ENCODE peak calls at places on chromosomes 5 and 9, in seven cellular contexts. One of them, this sample, is unnamed.
A peak's percentile ranks its signal among the peaks of the same experiment; 100 is the strongest.

GRCh38 chr9:21741151-21741550 is 61.3 kb upstream of the MTAP start:
- DNase-seq in K562: no peak
- DNase-seq in SK-N-SH: no peak
- DNase-seq in H1: no peak
- DNase-seq in HepG2: no peak
- DNase-seq in GM12878: no peak
- DNase-seq in GM12892: no peak
- DNase-seq in this sample: no peak

GRCh38 chr5:93583799-93584530 is 943 bp downstream of the NR2F1 start:
- DNase-seq in K562: no peak
- DNase-seq in SK-N-SH: peak; percentile 81
- DNase-seq in H1: no peak
- DNase-seq in HepG2: peak; percentile 32
- DNase-seq in GM12878: no peak
- DNase-seq in GM12892: no peak
- DNase-seq in this sample: no peak

GRCh38 chr9:93193373-93193725 is 9.4 kb downstream of the WNK2 start:
- DNase-seq in K562: no peak
- DNase-seq in SK-N-SH: no peak
- DNase-seq in H1: no peak
- DNase-seq in HepG2: no peak
- DNase-seq in GM12878: no peak
- DNase-seq in GM12892: no peak
- DNase-seq in this sample: no peak

GRCh38 chr9:128148509-128149000 is 698 bp upstream of the LCN2 start:
- DNase-seq in K562: peak; percentile 60
- DNase-seq in SK-N-SH: no peak
- DNase-seq in H1: no peak
- DNase-seq in HepG2: no peak
- DNase-seq in GM12878: no peak
- DNase-seq in GM12892: peak; percentile 16
- DNase-seq in this sample: no peak

GRCh38 chr9:93133641-93134017 is 422 bp downstream of the NINJ1 start:
- DNase-seq in K562: peak; percentile 74
- DNase-seq in SK-N-SH: peak; percentile 85
- DNase-seq in H1: no peak
- DNase-seq in HepG2: peak; percentile 79
- DNase-seq in GM12878: no peak
- DNase-seq in GM12892: peak; percentile 76
- DNase-seq in this sample: peak; percentile 76

GRCh38 chr9:135962696-135963307 is 1.6 kb upstream of the UBAC1 start:
- DNase-seq in K562: no peak
- DNase-seq in SK-N-SH: no peak
- DNase-seq in H1: no peak
- DNase-seq in HepG2: no peak
- DNase-seq in GM12878: no peak
- DNase-seq in GM12892: no peak
- DNase-seq in this sample: no peak

GRCh38 chr5:112174959-112175594 is 244.0 kb downstream of the EPB41L4A start:
- DNase-seq in K562: peak; percentile 66
- DNase-seq in SK-N-SH: peak; percentile 67
- DNase-seq in H1: no peak
- DNase-seq in HepG2: peak; percentile 18
- DNase-seq in GM12878: no peak
- DNase-seq in GM12892: no peak
- DNase-seq in this sample: no peak

GRCh38 chr9:120413121-120414048 is 166.6 kb downstream of the CDK5RAP2 start:
- DNase-seq in K562: no peak
- DNase-seq in SK-N-SH: peak; percentile 46
- DNase-seq in H1: no peak
- DNase-seq in HepG2: no peak
- DNase-seq in GM12878: no peak
- DNase-seq in GM12892: no peak
- DNase-seq in this sample: no peak

GRCh38 chr9:94014066-94014654 is 59.0 kb upstream of the BARX1 start:
- DNase-seq in K562: peak; percentile 44
- DNase-seq in SK-N-SH: peak; percentile 46
- DNase-seq in H1: no peak
- DNase-seq in HepG2: peak; percentile 41
- DNase-seq in GM12878: no peak
- DNase-seq in GM12892: no peak
- DNase-seq in this sample: no peak

GRCh38 chr5:61342066-61342465 is 10.0 kb downstream of the ZSWIM6 start:
- DNase-seq in K562: no peak
- DNase-seq in SK-N-SH: no peak
- DNase-seq in H1: no peak
- DNase-seq in HepG2: no peak
- DNase-seq in GM12878: no peak
- DNase-seq in GM12892: no peak
- DNase-seq in this sample: no peak

GRCh38 chr9:36136894-36137391 is 410 bp downstream of the GLIPR2 start:
- DNase-seq in K562: no peak
- DNase-seq in SK-N-SH: peak; percentile 58
- DNase-seq in H1: no peak
- DNase-seq in HepG2: no peak
- DNase-seq in GM12878: no peak
- DNase-seq in GM12892: no peak
- DNase-seq in this sample: peak; percentile 57

GRCh38 chr5:150615141-150615699 is 25.2 kb upstream of the SYNPO start:
- DNase-seq in K562: no peak
- DNase-seq in SK-N-SH: no peak
- DNase-seq in H1: no peak
- DNase-seq in HepG2: no peak
- DNase-seq in GM12878: no peak
- DNase-seq in GM12892: no peak
- DNase-seq in this sample: no peak

GRCh38 chr5:161709239-161709638 is 23.7 kb downstream of the GABRA6 start:
- DNase-seq in K562: no peak
- DNase-seq in SK-N-SH: no peak
- DNase-seq in H1: no peak
- DNase-seq in HepG2: no peak
- DNase-seq in GM12878: no peak
- DNase-seq in GM12892: no peak
- DNase-seq in this sample: no peak

GRCh38 chr5:150129813-150130492 is 25.7 kb downstream of the PDGFRB start:
- DNase-seq in K562: peak; percentile 90
- DNase-seq in SK-N-SH: peak; percentile 92
- DNase-seq in H1: no peak
- DNase-seq in HepG2: peak; percentile 67
- DNase-seq in GM12878: no peak
- DNase-seq in GM12892: peak; percentile 77
- DNase-seq in this sample: peak; percentile 78

GRCh38 chr9:133505186-133505830 is 19.5 kb downstream of the MYMK start:
- DNase-seq in K562: no peak
- DNase-seq in SK-N-SH: peak; percentile 36
- DNase-seq in H1: no peak
- DNase-seq in HepG2: no peak
- DNase-seq in GM12878: no peak
- DNase-seq in GM12892: no peak
- DNase-seq in this sample: no peak

GRCh38 chr5:168734657-168735344 is 155.6 kb upstream of the PANK3 start:
- DNase-seq in K562: no peak
- DNase-seq in SK-N-SH: no peak
- DNase-seq in H1: no peak
- DNase-seq in HepG2: no peak
- DNase-seq in GM12878: no peak
- DNase-seq in GM12892: no peak
- DNase-seq in this sample: no peak

GRCh38 chr5:113340537-113340936 is 94.3 kb downstream of the TSSK1B start:
- DNase-seq in K562: no peak
- DNase-seq in SK-N-SH: peak; percentile 11
- DNase-seq in H1: no peak
- DNase-seq in HepG2: no peak
- DNase-seq in GM12878: no peak
- DNase-seq in GM12892: no peak
- DNase-seq in this sample: no peak

GRCh38 chr5:138536665-138537315 is 6.2 kb downstream of the ETF1 start:
- DNase-seq in K562: peak; percentile 39
- DNase-seq in SK-N-SH: peak; percentile 40
- DNase-seq in H1: no peak
- DNase-seq in HepG2: peak; percentile 43
- DNase-seq in GM12878: no peak
- DNase-seq in GM12892: no peak
- DNase-seq in this sample: no peak

DNA sequence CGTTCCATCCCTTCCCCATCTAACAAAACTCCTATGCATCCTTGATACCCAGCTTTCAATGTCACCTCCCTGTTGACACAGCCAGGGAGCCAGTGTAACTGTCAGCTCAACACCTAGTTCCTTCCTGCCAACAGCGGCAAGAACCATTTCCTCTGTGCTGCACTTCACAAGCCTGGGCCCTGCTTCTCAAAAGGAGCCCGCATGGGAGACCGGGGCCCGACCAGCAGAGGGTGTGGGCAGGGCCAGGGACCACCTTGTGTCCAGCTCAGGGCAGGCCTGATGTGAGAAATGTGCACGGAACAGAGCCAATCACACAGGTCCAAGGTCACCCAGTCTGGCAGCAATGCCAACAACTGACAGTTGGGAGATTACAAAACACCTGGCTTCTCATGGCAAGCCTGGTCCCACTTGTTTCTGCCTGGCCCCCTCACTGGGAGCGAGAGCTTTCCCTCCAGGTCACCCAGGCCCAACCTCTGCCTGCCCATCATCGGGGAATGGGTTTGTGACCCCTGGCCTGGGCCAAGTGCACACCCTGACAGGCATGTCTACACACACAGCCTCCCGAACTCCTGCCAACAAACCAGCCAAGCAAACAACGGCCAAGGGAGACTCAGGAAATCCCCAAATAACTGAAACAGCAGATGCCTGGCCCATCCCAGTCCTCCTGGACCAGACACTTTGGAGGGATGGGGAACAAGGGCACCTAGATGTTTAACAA is 3.1 kb downstream of the RNF44 start:
- DNase-seq in K562: no peak
- DNase-seq in SK-N-SH: no peak
- DNase-seq in H1: no peak
- DNase-seq in HepG2: peak; percentile 71
- DNase-seq in GM12878: no peak
- DNase-seq in GM12892: peak; percentile 51
- DNase-seq in this sample: no peak
- TF ChIP-seq POLR2AphosphoS5 in K562: no peak
- TF ChIP-seq POLR2AphosphoS5 in SK-N-SH: no peak
- TF ChIP-seq POLR2AphosphoS5 in H1: peak; percentile 66
- TF ChIP-seq POLR2AphosphoS5 in HepG2: no peak
- TF ChIP-seq POLR2AphosphoS5 in GM12878: no peak
- TF ChIP-seq POLR2AphosphoS5 in GM12892: no peak
- TF ChIP-seq POLR2AphosphoS5 in this sample: no peak

GRCh38 chr5:73826761-73827450 is 200.9 kb downstream of the ARHGEF28 start:
- DNase-seq in K562: no peak
- DNase-seq in SK-N-SH: no peak
- DNase-seq in H1: no peak
- DNase-seq in HepG2: no peak
- DNase-seq in GM12878: no peak
- DNase-seq in GM12892: no peak
- DNase-seq in this sample: no peak
- TF ChIP-seq TAF1 in K562: no peak
- TF ChIP-seq TAF1 in SK-N-SH: no peak
- TF ChIP-seq TAF1 in H1: no peak
- TF ChIP-seq TAF1 in HepG2: no peak
- TF ChIP-seq TAF1 in GM12878: no peak
- TF ChIP-seq TAF1 in GM12892: no peak
- TF ChIP-seq TAF1 in this sample: no peak

GRCh38 chr9:71783120-71783523 is 14.8 kb upstream of the CEMIP2 start:
- DNase-seq in K562: no peak
- DNase-seq in SK-N-SH: no peak
- DNase-seq in H1: no peak
- DNase-seq in HepG2: peak; percentile 45
- DNase-seq in GM12878: no peak
- DNase-seq in GM12892: no peak
- DNase-seq in this sample: no peak
- TF ChIP-seq POLR2AphosphoS5 in K562: no peak
- TF ChIP-seq POLR2AphosphoS5 in SK-N-SH: no peak
- TF ChIP-seq POLR2AphosphoS5 in H1: no peak
- TF ChIP-seq POLR2AphosphoS5 in HepG2: no peak
- TF ChIP-seq POLR2AphosphoS5 in GM12878: no peak
- TF ChIP-seq POLR2AphosphoS5 in GM12892: no peak
- TF ChIP-seq POLR2AphosphoS5 in this sample: no peak

GRCh38 chr5:172179032-172179989 is 8.7 kb downstream of the STK10 start:
- DNase-seq in K562: no peak
- DNase-seq in SK-N-SH: no peak
- DNase-seq in H1: no peak
- DNase-seq in HepG2: no peak
- DNase-seq in GM12878: peak; percentile 71
- DNase-seq in GM12892: peak; percentile 61
- DNase-seq in this sample: peak; percentile 51

GRCh38 chr5:172173771-172174170 is 14.3 kb downstream of the STK10 start:
- DNase-seq in K562: no peak
- DNase-seq in SK-N-SH: no peak
- DNase-seq in H1: no peak
- DNase-seq in HepG2: no peak
- DNase-seq in GM12878: no peak
- DNase-seq in GM12892: no peak
- DNase-seq in this sample: no peak

GRCh38 chr5:172175263-172175719 is 12.7 kb downstream of the STK10 start:
- DNase-seq in K562: peak; percentile 39
- DNase-seq in SK-N-SH: no peak
- DNase-seq in H1: no peak
- DNase-seq in HepG2: peak; percentile 25
- DNase-seq in GM12878: peak; percentile 75
- DNase-seq in GM12892: peak; percentile 80
- DNase-seq in this sample: peak; percentile 70

GRCh38 chr5:172178301-172179031 is 9.6 kb downstream of the STK10 start:
- DNase-seq in K562: peak; percentile 70
- DNase-seq in SK-N-SH: no peak
- DNase-seq in H1: no peak
- DNase-seq in HepG2: no peak
- DNase-seq in GM12878: no peak
- DNase-seq in GM12892: no peak
- DNase-seq in this sample: no peak

DNA sequence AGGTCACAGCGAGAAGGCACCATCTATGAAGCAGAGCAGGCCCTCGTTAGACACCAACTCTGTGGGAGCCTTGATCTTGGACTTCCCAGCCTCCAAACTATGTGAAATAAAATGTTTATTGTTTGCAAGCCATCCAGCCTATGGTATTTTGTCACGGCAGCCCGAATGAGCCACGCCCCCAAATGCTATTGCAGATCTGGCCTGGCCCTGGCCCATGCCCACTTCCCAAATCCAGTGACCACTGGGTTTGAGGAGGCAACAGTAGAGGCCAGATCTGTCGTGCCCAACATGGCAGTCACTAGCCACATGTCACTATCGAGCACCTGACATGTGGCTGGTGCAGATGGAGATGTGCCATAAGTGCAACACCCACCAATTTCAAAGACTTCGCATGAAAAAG is 10.8 kb downstream of the STK10 start:
- DNase-seq in K562: no peak
- DNase-seq in SK-N-SH: no peak
- DNase-seq in H1: no peak
- DNase-seq in HepG2: no peak
- DNase-seq in GM12878: no peak
- DNase-seq in GM12892: no peak
- DNase-seq in this sample: no peak
- TF ChIP-seq TAF1 in K562: no peak
- TF ChIP-seq TAF1 in SK-N-SH: no peak
- TF ChIP-seq TAF1 in H1: no peak
- TF ChIP-seq TAF1 in HepG2: no peak
- TF ChIP-seq TAF1 in GM12878: no peak
- TF ChIP-seq TAF1 in GM12892: no peak
- TF ChIP-seq TAF1 in this sample: no peak

This sample was measured in GM12891.